ENCODE peak calls at places on chromosomes 6 and 20, in four cellular contexts. A is small intestine, E is neural progenitor cell, U is right lobe of liver. Y is an unnamed sample. For H3K4me1, the result is how much of the 10 kb centered on the place peaks cover.

GRCh38 chr20:9407805-9408421 is 106.5 kb upstream of the LAMP5 start:
- DNase-seq in E (peak), A (peak), U (no peak), Y (no peak)

GRCh38 chr20:20561172-20561571 is 151.3 kb downstream of the RALGAPA2 start:
- DNase-seq in E (no peak), A (no peak), U (no peak), Y (no peak)

GRCh38 chr6:83884523-83884922 is 25.0 kb downstream of the CYB5R4 start:
- DNase-seq in A (peak), E (peak), U (no peak), Y (no peak)

GRCh38 chr6:85118233-85118632 is 331.6 kb upstream of the NT5E start:
- DNase-seq in A (no peak), U (no peak), E (no peak), Y (no peak)

GRCh38 chr6:127160484-127160883 is 42.0 kb downstream of the RSPO3 start:
- DNase-seq in E (no peak), U (no peak), A (no peak), Y (no peak)

GRCh38 chr6:20444786-20445271 is 43.1 kb downstream of the E2F3 start:
- DNase-seq in E (no peak), U (no peak), A (no peak), Y (no peak)

GRCh38 chr6:34447381-34447780 is 18.5 kb upstream of the PACSIN1 start:
- DNase-seq in E (no peak), A (no peak), U (no peak), Y (no peak)

GRCh38 chr6:1496836-1497592 is 107.6 kb downstream of the FOXF2 start:
- DNase-seq in A (no peak), U (no peak), E (no peak), Y (no peak)

GRCh38 chr6:154453329-154453728 is 57.2 kb downstream of the CNKSR3 start:
- DNase-seq in U (no peak), E (no peak), A (no peak), Y (no peak)

GRCh38 chr6:13303668-13304017 is 24.7 kb downstream of the TBC1D7 start:
- DNase-seq in A (peak), U (peak), E (no peak), Y (peak)

GRCh38 chr6:35817515-35817914 is 12.4 kb downstream of the LHFPL5 start:
- DNase-seq in E (no peak), U (no peak), A (no peak), Y (no peak)

GRCh38 chr20:62155428-62156253 is 12.1 kb downstream of the SS18L1 start:
- DNase-seq in E (no peak), U (peak), A (no peak), Y (no peak)

GRCh38 chr20:40571625-40572024 is 117.4 kb downstream of the MAFB start:
- DNase-seq in E (no peak), A (no peak), U (peak), Y (no peak)

GRCh38 chr6:152571089-152571488 is 66.1 kb downstream of the SYNE1 start:
- DNase-seq in U (no peak), E (no peak), A (no peak), Y (no peak)

GRCh38 chr6:43856005-43856765 is 86.2 kb downstream of the VEGFA start:
- DNase-seq in U (peak), E (peak), A (peak), Y (peak)

GRCh38 chr20:47748851-47749250 is 36.4 kb downstream of the SULF2 start:
- DNase-seq in U (no peak), A (no peak), E (no peak), Y (no peak)

GRCh38 chr6:36938536-36938935 is 16.0 kb upstream of the PI16 start:
- DNase-seq in U (peak), A (no peak), E (no peak), Y (no peak)

GRCh38 chr6:101851911-101852310 is 458.4 kb downstream of the GRIK2 start:
- DNase-seq in E (no peak), A (no peak), U (no peak), Y (no peak)

GRCh38 chr6:101887532-101887931 is 494.0 kb downstream of the GRIK2 start:
- DNase-seq in E (no peak), A (no peak), U (no peak), Y (no peak)

GRCh38 chr6:13528232-13528631 is 40.8 kb upstream of the GFOD1 start:
- DNase-seq in A (no peak), E (no peak), U (no peak), Y (no peak)

GRCh38 chr6:50602191-50602810 is 111.0 kb upstream of the TFAP2D start:
- DNase-seq in A (peak), U (no peak), E (peak), Y (no peak)

GRCh38 chr20:49422176-49422575 is 60.3 kb downstream of the KCNB1 start:
- DNase-seq in U (no peak), A (no peak), E (no peak), Y (no peak)
- H3K4me1 ChIP-seq in U (under half), A (under half), E (under half), Y (under half)

GRCh38 chr6:161639772-161640171 is 365.9 kb upstream of the AGPAT4 start:
- DNase-seq in A (no peak), E (peak), U (no peak), Y (no peak)
- H3K27ac ChIP-seq in A (no peak), E (no peak), U (no peak), Y (no peak)

DNA sequence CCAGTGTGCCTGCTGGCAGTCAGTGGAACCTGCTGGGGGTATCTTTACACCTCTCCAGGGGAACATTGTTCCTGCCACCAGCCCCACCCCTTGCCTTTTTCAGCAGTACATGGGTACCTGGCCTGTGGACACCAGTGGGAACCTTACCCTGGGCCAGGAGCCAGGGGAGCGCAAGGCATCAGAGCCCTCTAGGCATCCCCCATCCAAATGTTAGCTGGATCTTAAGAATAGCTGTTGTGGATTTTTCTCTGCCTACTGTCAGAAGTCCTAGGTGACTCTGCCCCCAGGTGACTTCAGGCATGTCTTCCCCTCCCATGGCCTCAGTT is 38.8 kb upstream of the ID1 start:
- DNase-seq in E (no peak), A (no peak), U (no peak), Y (no peak)
- H3K4me1 ChIP-seq in E (under half), A (under half), U (under half), Y (under half)

DNA sequence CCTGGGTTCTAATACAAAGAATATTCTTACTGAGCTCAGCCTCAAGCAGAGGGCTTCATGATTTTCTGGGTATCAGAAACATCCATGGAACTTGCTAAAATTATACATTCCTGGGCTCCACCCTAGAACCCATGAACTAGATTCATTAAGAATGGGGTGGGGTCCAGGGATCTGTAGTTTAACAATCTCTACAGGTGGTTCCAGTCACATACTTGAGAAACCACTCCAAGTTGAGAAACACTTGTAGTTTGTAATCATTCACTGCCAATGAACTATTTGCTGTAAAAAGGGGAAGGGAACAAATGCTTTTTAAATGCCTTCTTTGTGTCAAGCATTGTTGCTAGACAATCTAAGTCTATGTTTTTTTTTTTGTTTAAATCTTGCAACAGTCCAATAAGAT is 60.4 kb upstream of the NEDD9 start:
- DNase-seq in U (no peak), A (no peak), E (no peak), Y (no peak)
- H3K27ac ChIP-seq in U (no peak), A (no peak), E (no peak), Y (peak)

GRCh38 chr20:64217539-64217938 is 38.0 kb upstream of the PCMTD2 start:
- DNase-seq in A (no peak), U (no peak), E (no peak), Y (no peak)
- H3K4me1 ChIP-seq in A (under half), U (under half), E (under half), Y (under half)

DNA sequence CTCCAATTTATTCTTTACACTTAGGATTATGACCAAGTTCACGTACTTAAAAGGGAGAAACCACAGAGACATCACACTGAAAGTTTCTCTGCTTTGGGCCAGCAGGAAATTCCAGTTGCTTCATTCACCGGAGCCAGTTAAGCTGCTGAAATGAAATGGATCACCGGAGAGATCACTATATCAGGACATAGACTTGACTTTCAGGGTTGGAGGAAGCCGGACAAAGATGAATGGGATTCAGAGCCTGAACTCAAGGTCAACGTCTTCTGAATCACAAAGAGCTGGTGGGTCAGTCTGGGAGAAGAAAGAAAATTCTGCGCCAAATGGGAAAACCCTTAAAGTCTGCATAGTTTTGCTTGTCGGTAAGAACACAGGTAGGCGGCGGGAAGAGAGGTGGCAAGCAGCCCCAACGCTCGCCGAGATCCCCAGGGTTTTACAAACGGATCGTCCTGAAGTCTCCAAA is 81.9 kb upstream of the CCDC28A start:
- DNase-seq in E (peak), A (peak), U (no peak), Y (no peak)
- H3K27ac ChIP-seq in E (no peak), A (no peak), U (peak), Y (peak)

GRCh38 chr6:149275621-149276020 is 41.9 kb upstream of the TAB2 start:
- DNase-seq in U (no peak), E (no peak), A (no peak), Y (no peak)
- H3K4me1 ChIP-seq in U (under half), E (under half), A (under half), Y (under half)

GRCh38 chr6:32838114-32838958 is at the start of gene TAP2:
- DNase-seq in E (peak), U (peak), A (peak), Y (peak)
- H3K27ac ChIP-seq in E (no peak), U (peak), A (peak), Y (peak)

GRCh38 chr20:46552460-46553420 is 2.3 kb upstream of the OCSTAMP start:
- DNase-seq in E (no peak), U (no peak), A (peak), Y (no peak)
- H3K4me1 ChIP-seq in E (under half), U (under half), A (under half), Y (under half)

DNA sequence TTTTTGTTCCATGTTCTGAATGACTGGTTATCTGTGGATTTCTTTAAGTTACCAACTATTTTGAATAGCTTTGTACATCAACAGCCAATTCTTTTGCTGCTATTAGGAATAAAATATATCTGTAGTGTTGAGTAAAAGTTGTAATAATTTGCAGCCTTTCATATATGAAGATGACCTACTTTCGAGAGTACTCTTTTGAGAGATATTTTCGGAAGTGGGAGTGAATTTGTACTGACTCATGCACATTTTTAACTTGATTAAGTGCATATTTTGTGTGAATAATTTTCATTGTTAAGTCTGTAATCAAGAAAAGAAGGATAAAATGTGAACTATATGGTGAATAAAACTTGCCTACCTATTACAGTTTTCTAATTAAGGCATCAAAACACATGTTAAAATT is 51.9 kb downstream of the L3MBTL3 start:
- DNase-seq in U (no peak), E (no peak), A (no peak), Y (no peak)
- H3K27ac ChIP-seq in U (no peak), E (no peak), A (no peak), Y (no peak)

Y was measured in lower lobe of right lung.